ENCODE peak calls at places on chromosomes 3 and 15, in nine cellular contexts. V is transverse colon, R is HCT116, N is ovary, A is breast epithelium, U is prostate gland, M is A549, J is Peyer's patch, X is sigmoid colon. O is an unnamed sample. For H3K4me1, the result is how much of the 10 kb centered on the place peaks cover.

GRCh38 chr15:57777034-57777433 is 70.5 kb downstream of the POLR2M start:
- DNase-seq in R (no peak), N (no peak), U (no peak), X (no peak), V (no peak), J (no peak), M (no peak), A (no peak), O (no peak)

GRCh38 chr3:130661116-130661515 is 85.5 kb downstream of the PIK3R4 start:
- DNase-seq in J (no peak), X (no peak), M (no peak), R (no peak), A (no peak), N (no peak), U (no peak), V (no peak), O (no peak)

GRCh38 chr3:47193871-47194859 is 30.3 kb upstream of the SETD2 start:
- DNase-seq in X (no peak), M (no peak), U (no peak), V (no peak), A (no peak), N (no peak), R (no peak), J (no peak), O (no peak)

GRCh38 chr3:24623657-24624056 is 129.0 kb upstream of the THRB start:
- DNase-seq in A (no peak), M (no peak), R (no peak), J (no peak), N (no peak), V (no peak), X (no peak), U (no peak), O (no peak)

GRCh38 chr15:34318277-34319079 is 19.1 kb downstream of the SLC12A6 start:
- DNase-seq in X (peak), J (peak), U (peak), V (peak), A (peak), N (peak), R (peak), M (peak), O (peak)

GRCh38 chr3:25150199-25150598 is 277.9 kb upstream of the RARB start:
- DNase-seq in N (no peak), M (no peak), J (no peak), U (no peak), V (no peak), A (no peak), X (no peak), R (no peak), O (no peak)

GRCh38 chr3:10410383-10411002 is 89.6 kb upstream of the SEC13 start:
- DNase-seq in U (no peak), J (no peak), R (no peak), X (no peak), M (no peak), N (no peak), V (no peak), A (no peak), O (no peak)

GRCh38 chr15:29208352-29208751 is 61.3 kb downstream of the NSMCE3 start:
- DNase-seq in R (no peak), X (no peak), V (no peak), J (no peak), N (no peak), M (peak), A (no peak), U (peak), O (no peak)

GRCh38 chr3:124814620-124815421 is 72.3 kb downstream of the ITGB5 start:
- DNase-seq in V (peak), J (peak), N (no peak), X (no peak), M (peak), U (peak), A (no peak), R (no peak), O (no peak)

GRCh38 chr3:192409203-192409837 is 318.0 kb downstream of the FGF12 start:
- DNase-seq in J (no peak), V (no peak), U (no peak), X (peak), N (no peak), M (peak), A (no peak), R (no peak), O (no peak)

GRCh38 chr3:125051715-125052581 is 3.8 kb downstream of the HEG1 start:
- DNase-seq in M (no peak), A (no peak), N (peak), R (no peak), J (peak), X (peak), U (peak), V (peak), O (peak)

DNA sequence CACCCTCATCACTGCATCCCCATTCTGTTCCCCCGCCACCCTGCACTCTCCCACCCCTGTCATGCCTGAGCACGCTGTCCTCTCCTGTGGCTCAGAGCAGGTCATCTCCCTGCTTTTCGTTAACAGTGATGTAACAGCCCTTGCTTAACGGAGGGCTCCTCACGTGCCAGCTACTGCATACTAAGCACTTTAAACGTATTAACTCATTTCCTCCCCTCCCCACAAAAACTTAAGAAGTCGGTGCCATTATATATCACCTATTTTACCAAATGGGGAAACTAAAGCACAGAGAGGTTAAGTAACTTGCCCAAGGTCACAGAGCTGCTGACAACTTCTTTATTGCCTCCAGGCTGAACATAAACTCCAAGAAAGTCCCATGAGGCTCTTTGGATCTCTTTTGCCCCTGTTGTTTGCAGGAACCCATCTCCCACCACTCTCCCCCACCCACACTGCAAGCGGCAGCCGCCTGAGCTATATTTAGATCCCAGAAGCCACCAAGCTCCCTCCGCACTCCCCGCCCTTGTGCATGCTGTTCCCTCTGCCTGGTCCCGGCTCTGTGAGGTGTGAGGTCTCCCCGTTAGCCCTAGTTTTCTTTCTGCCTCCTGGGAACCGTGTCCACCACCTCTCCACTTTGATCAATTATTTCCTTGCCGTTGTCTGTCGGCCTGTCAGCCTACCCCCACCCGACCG is 752 bp upstream of the CSK start:
- DNase-seq in U (no peak), R (no peak), J (peak), V (no peak), X (no peak), M (no peak), A (no peak), N (no peak), O (no peak)
- H3K4me1 ChIP-seq in U (under half), R (under half), J (half or more), V (under half), X (half or more), M (under half), A (under half), N (under half), O (under half)

GRCh38 chr15:80058044-80058443 is 1.4 kb upstream of the ZFAND6 start:
- DNase-seq in V (no peak), M (no peak), A (no peak), U (no peak), R (no peak), X (no peak), J (no peak), N (no peak), O (no peak)

GRCh38 chr15:80058851-80059785 is at the start of gene ZFAND6:
- DNase-seq in M (peak), R (peak), U (peak), A (peak), J (peak), N (peak), V (peak), X (peak), O (peak)

GRCh38 chr15:80066912-80067311 is 7.4 kb downstream of the ZFAND6 start:
- DNase-seq in J (no peak), M (no peak), A (no peak), N (no peak), U (no peak), R (no peak), V (no peak), X (no peak), O (no peak)

GRCh38 chr15:80059786-80060489 is 462 bp downstream of the ZFAND6 start:
- DNase-seq in A (no peak), V (peak), X (peak), N (no peak), J (no peak), U (peak), R (peak), M (peak), O (no peak)

GRCh38 chr15:80061581-80061980 is 2.1 kb downstream of the ZFAND6 start:
- DNase-seq in R (no peak), J (no peak), N (no peak), U (no peak), V (no peak), X (no peak), M (no peak), A (no peak), O (no peak)
- H3K27ac ChIP-seq in R (no peak), J (no peak), N (no peak), U (no peak), V (peak), X (no peak), M (no peak), A (no peak), O (no peak)

DNA sequence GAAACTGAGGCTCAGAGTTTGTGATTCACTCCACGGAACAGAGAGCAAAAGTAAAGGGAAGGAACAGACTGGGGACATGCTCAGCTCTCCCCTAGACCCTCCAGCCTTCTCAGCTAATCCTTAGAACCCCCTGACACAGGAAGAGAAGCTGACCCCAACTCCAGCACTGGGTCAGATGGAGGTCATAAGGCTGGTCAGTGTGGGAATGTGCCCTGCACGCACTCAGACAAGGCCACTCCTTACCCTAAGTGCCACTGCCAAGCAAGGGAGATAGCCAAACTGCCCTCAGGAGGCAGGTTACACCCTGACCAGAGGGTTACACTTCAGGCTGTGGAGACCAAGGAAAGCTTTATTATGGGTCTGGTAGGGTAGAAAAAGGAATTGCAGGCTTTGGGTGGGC is 1.2 kb downstream of the RPL29 start:
- DNase-seq in A (no peak), U (no peak), X (no peak), R (no peak), J (no peak), N (no peak), M (no peak), V (no peak), O (no peak)
- TF ChIP-seq POLR2A in A (no peak), U (no peak), X (no peak), R (no peak), J (no peak), N (no peak), M (no peak), V (no peak), O (no peak)

GRCh38 chr3:135694142-135694541 is 271.4 kb upstream of the PPP2R3A start:
- DNase-seq in R (no peak), V (no peak), X (no peak), A (no peak), J (no peak), N (no peak), U (no peak), M (no peak), O (no peak)

GRCh38 chr3:135688003-135688402 is 277.5 kb upstream of the PPP2R3A start:
- DNase-seq in R (no peak), J (no peak), U (no peak), M (no peak), V (no peak), N (no peak), A (no peak), X (no peak), O (no peak)

GRCh38 chr3:135690664-135691063 is 274.9 kb upstream of the PPP2R3A start:
- DNase-seq in A (no peak), V (no peak), N (no peak), M (no peak), U (no peak), J (no peak), X (no peak), R (no peak), O (no peak)
- H3K4me1 ChIP-seq in A (under half), V (under half), N (under half), M (under half), U (under half), J (under half), X (under half), R (under half), O (under half)

O was measured in uterus.